ENCODE peak calls at places on chromosomes 12 and 14, in five cellular contexts. One of them, this sample, is unnamed.

GRCh38 chr14:56787530-56787929 is 22.7 kb downstream of the OTX2 start:
- DNase-seq in pancreas: no peak
- DNase-seq in cardiac muscle cell: no peak
- DNase-seq in aorta: no peak
- DNase-seq in astrocyte: no peak
- DNase-seq in this sample: no peak

GRCh38 chr12:45350861-45351260 is 135.0 kb downstream of the ANO6 start:
- DNase-seq in pancreas: no peak
- DNase-seq in cardiac muscle cell: no peak
- DNase-seq in aorta: no peak
- DNase-seq in astrocyte: no peak
- DNase-seq in this sample: no peak

GRCh38 chr14:93114068-93114710 is 1.5 kb downstream of the ITPK1 start:
- DNase-seq in pancreas: no peak
- DNase-seq in cardiac muscle cell: no peak
- DNase-seq in aorta: no peak
- DNase-seq in astrocyte: no peak
- DNase-seq in this sample: no peak

GRCh38 chr14:72665259-72665658 is 228.6 kb downstream of the DPF3 start:
- DNase-seq in pancreas: no peak
- DNase-seq in cardiac muscle cell: peak; percentile 84
- DNase-seq in aorta: no peak
- DNase-seq in astrocyte: peak; percentile 100
- DNase-seq in this sample: no peak

GRCh38 chr12:116736962-116737773 is 701 bp downstream of the SPRING1 start:
- DNase-seq in pancreas: no peak
- DNase-seq in cardiac muscle cell: no peak
- DNase-seq in aorta: peak; percentile 77
- DNase-seq in astrocyte: no peak
- DNase-seq in this sample: no peak

GRCh38 chr14:100691395-100692025 is 35.2 kb upstream of the DLK1 start:
- DNase-seq in pancreas: no peak
- DNase-seq in cardiac muscle cell: no peak
- DNase-seq in aorta: no peak
- DNase-seq in astrocyte: no peak
- DNase-seq in this sample: no peak

GRCh38 chr14:64948612-64949210 is 6.2 kb upstream of the GPX2 start:
- DNase-seq in pancreas: no peak
- DNase-seq in cardiac muscle cell: no peak
- DNase-seq in aorta: no peak
- DNase-seq in astrocyte: no peak
- DNase-seq in this sample: no peak

GRCh38 chr14:95531473-95531872 is 3.4 kb upstream of the GLRX5 start:
- DNase-seq in pancreas: no peak
- DNase-seq in cardiac muscle cell: peak; percentile 62
- DNase-seq in aorta: no peak
- DNase-seq in astrocyte: peak; percentile 82
- DNase-seq in this sample: no peak

GRCh38 chr14:104789752-104790743 is 5.5 kb downstream of the AKT1 start:
- DNase-seq in pancreas: no peak
- DNase-seq in cardiac muscle cell: no peak
- DNase-seq in aorta: no peak
- DNase-seq in astrocyte: no peak
- DNase-seq in this sample: no peak

GRCh38 chr14:23061995-23062394 is 4.7 kb upstream of the CDH24 start:
- DNase-seq in pancreas: peak; percentile 69
- DNase-seq in cardiac muscle cell: peak; percentile 98
- DNase-seq in aorta: peak; percentile 86
- DNase-seq in astrocyte: peak; percentile 90
- DNase-seq in this sample: no peak

GRCh38 chr12:132292328-132293319 is 36.8 kb downstream of the GALNT9 start:
- DNase-seq in pancreas: no peak
- DNase-seq in cardiac muscle cell: no peak
- DNase-seq in aorta: no peak
- DNase-seq in astrocyte: no peak
- DNase-seq in this sample: no peak

GRCh38 chr12:132289356-132290202 is 39.8 kb downstream of the GALNT9 start:
- DNase-seq in pancreas: no peak
- DNase-seq in cardiac muscle cell: no peak
- DNase-seq in aorta: peak; percentile 44
- DNase-seq in astrocyte: no peak
- DNase-seq in this sample: no peak

GRCh38 chr12:132291402-132292175 is 37.8 kb downstream of the GALNT9 start:
- DNase-seq in pancreas: no peak
- DNase-seq in cardiac muscle cell: no peak
- DNase-seq in aorta: no peak
- DNase-seq in astrocyte: no peak
- DNase-seq in this sample: no peak

GRCh38 chr12:132288516-132289188 is 40.7 kb downstream of the GALNT9 start:
- DNase-seq in pancreas: no peak
- DNase-seq in cardiac muscle cell: no peak
- DNase-seq in aorta: peak; percentile 35
- DNase-seq in astrocyte: no peak
- DNase-seq in this sample: no peak

DNA sequence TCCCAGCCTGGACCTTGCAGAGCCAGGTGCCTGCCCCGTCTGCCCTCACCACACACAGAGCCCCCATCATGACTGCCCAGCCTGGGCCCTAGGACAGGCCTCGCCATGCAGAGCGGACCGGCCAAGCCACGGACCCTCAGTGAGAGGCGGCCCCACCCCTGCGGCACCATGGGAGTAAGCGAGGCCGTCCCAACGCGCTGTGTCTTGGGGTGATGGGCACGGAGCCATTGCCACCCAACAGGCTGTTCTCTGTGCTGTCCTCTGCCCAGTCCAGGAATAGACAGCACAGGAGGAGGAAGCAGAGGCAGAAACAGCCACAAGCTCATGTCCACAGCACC is 39.2 kb downstream of the GALNT9 start:
- DNase-seq in pancreas: no peak
- DNase-seq in cardiac muscle cell: no peak
- DNase-seq in aorta: no peak
- DNase-seq in astrocyte: no peak
- DNase-seq in this sample: no peak
- H3K27me3 ChIP-seq in pancreas: no peaks in the 10 kb centered on the region
- H3K27me3 ChIP-seq in cardiac muscle cell: peaks cover 23% of the 10 kb centered on the region
- H3K27me3 ChIP-seq in aorta: no peaks in the 10 kb centered on the region
- H3K27me3 ChIP-seq in astrocyte: no peaks in the 10 kb centered on the region
- H3K27me3 ChIP-seq in this sample: no peaks in the 10 kb centered on the region

GRCh38 chr12:48631071-48631470 is 51.0 kb downstream of the KANSL2 start:
- DNase-seq in pancreas: no peak
- DNase-seq in cardiac muscle cell: no peak
- DNase-seq in aorta: no peak
- DNase-seq in astrocyte: no peak
- DNase-seq in this sample: no peak
- H3K27ac ChIP-seq in pancreas: no peak overlapping the region
- H3K27ac ChIP-seq in cardiac muscle cell: no peak overlapping the region
- H3K27ac ChIP-seq in aorta: no peak overlapping the region
- H3K27ac ChIP-seq in astrocyte: no peak overlapping the region
- H3K27ac ChIP-seq in this sample: no peak overlapping the region

DNA sequence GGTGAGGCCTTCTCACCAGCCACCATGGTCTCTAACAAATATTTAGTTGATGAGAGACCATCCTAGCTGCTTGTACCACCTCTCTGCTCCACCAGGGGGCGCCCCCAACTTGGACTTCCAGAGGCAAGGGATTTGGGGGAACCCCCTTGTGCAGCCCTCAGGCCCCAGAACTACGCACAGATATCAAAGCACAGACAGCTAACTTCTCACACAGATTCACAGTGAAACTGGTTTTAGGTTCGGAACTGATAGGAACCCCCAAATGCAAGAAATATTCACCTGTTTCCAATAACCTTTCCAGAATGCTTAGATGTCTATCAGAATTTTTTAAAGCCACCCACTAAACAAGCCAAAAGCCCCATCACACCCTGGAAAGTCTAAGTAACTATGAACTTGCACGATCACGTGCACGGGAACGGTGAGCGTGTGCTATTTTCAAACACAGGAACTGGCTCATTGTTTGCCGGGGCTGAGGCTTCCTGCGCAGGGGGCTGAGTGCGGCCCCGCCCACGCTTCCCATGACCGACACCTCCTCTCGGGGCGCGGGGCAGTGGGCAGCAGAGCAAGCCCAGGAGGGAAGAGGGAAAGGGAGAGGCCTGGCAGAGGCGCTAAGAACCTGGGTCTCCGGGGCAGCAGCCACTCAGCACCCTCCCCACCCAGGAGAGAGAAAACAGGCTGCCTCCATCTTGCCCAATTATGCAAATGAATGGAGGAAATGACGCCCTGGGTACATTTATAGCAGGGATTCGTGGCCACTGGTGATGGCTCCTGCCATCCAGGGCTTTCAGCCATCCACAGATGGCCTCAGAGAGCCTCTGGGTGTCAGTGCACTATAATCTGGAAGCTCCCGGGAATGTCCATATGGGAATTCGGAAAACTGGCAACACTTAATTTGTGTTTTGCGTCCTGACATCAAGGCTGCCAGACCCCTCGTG is 79.4 kb upstream of the GPR68 start:
- DNase-seq in pancreas: peak; percentile 60
- DNase-seq in cardiac muscle cell: peak; percentile 80
- DNase-seq in aorta: peak; percentile 95
- DNase-seq in astrocyte: peak; percentile 17
- DNase-seq in this sample: peak; percentile 90
- H3K4me1 ChIP-seq in pancreas: no peaks in the 10 kb centered on the region
- H3K4me1 ChIP-seq in cardiac muscle cell: peaks cover 5% of the 10 kb centered on the region
- H3K4me1 ChIP-seq in aorta: no peaks in the 10 kb centered on the region
- H3K4me1 ChIP-seq in astrocyte: no peaks in the 10 kb centered on the region
- H3K4me1 ChIP-seq in this sample: peaks cover 48% of the 10 kb centered on the region

DNA sequence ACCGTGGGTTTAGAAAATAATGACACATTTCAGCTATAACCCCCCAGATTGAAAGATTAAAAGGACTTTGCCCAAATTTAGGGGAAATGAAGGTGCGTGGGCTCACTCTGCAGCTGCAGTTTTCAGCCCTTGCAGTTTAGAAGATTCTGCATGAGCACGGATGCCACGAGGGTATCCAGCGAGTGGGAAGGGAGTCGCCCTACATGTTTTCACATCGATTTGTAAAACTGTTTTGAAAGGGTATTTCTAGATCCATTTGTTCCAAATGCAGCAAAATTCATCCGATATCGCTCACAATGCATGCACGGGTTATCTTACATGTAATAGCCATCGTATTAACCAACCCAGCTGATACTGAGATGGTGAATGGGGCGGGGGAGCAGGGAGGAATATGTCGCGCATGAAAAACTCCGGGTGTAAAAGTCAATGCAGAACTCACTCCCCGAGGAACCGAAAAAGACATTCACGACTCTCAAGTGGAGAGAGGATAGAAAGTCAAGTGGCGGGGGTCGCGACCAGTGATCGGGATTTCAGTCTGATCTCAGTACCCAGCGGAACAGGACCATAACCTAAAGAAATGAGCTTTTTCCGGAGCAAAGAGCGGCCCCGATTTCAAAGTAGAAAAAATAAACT is 4.9 kb upstream of the CCND2 start:
- DNase-seq in pancreas: no peak
- DNase-seq in cardiac muscle cell: no peak
- DNase-seq in aorta: no peak
- DNase-seq in astrocyte: no peak
- DNase-seq in this sample: no peak
- H3K27me3 ChIP-seq in pancreas: no peaks in the 10 kb centered on the region
- H3K27me3 ChIP-seq in cardiac muscle cell: peaks cover 25% of the 10 kb centered on the region
- H3K27me3 ChIP-seq in aorta: no peaks in the 10 kb centered on the region
- H3K27me3 ChIP-seq in astrocyte: peaks cover 61% of the 10 kb centered on the region
- H3K27me3 ChIP-seq in this sample: no peaks in the 10 kb centered on the region

GRCh38 chr14:35045798-35046047 is 349 bp upstream of the FAM177A1 start:
- DNase-seq in pancreas: no peak
- DNase-seq in cardiac muscle cell: no peak
- DNase-seq in aorta: no peak
- DNase-seq in astrocyte: no peak
- DNase-seq in this sample: no peak
- H3K27ac ChIP-seq in pancreas: peak overlapping the region; percentile 98
- H3K27ac ChIP-seq in cardiac muscle cell: peak overlapping the region; percentile 93
- H3K27ac ChIP-seq in aorta: peak overlapping the region; percentile 99
- H3K27ac ChIP-seq in astrocyte: peak overlapping the region; percentile 98
- H3K27ac ChIP-seq in this sample: peak overlapping the region; percentile 99

GRCh38 chr14:49017451-49017850 is 568.7 kb downstream of the RPS29 start:
- DNase-seq in pancreas: no peak
- DNase-seq in cardiac muscle cell: no peak
- DNase-seq in aorta: no peak
- DNase-seq in astrocyte: no peak
- DNase-seq in this sample: no peak
- H3K4me1 ChIP-seq in pancreas: no peaks in the 10 kb centered on the region
- H3K4me1 ChIP-seq in cardiac muscle cell: no peaks in the 10 kb centered on the region
- H3K4me1 ChIP-seq in aorta: no peaks in the 10 kb centered on the region
- H3K4me1 ChIP-seq in astrocyte: no peaks in the 10 kb centered on the region
- H3K4me1 ChIP-seq in this sample: no peaks in the 10 kb centered on the region

GRCh38 chr12:5787828-5788227 is 157.2 kb downstream of the ANO2 start:
- DNase-seq in pancreas: no peak
- DNase-seq in cardiac muscle cell: no peak
- DNase-seq in aorta: no peak
- DNase-seq in astrocyte: no peak
- DNase-seq in this sample: no peak

GRCh38 chr12:5794156-5794555 is 150.9 kb downstream of the ANO2 start:
- DNase-seq in pancreas: peak; percentile 45
- DNase-seq in cardiac muscle cell: no peak
- DNase-seq in aorta: no peak
- DNase-seq in astrocyte: no peak
- DNase-seq in this sample: no peak

GRCh38 chr12:5792350-5792749 is 152.7 kb downstream of the ANO2 start:
- DNase-seq in pancreas: no peak
- DNase-seq in cardiac muscle cell: no peak
- DNase-seq in aorta: no peak
- DNase-seq in astrocyte: peak; percentile 8
- DNase-seq in this sample: no peak

GRCh38 chr12:5785601-5786000 is 159.5 kb downstream of the ANO2 start:
- DNase-seq in pancreas: no peak
- DNase-seq in cardiac muscle cell: no peak
- DNase-seq in aorta: no peak
- DNase-seq in astrocyte: no peak
- DNase-seq in this sample: no peak

GRCh38 chr12:5789469-5789968 is 155.5 kb downstream of the ANO2 start:
- DNase-seq in pancreas: no peak
- DNase-seq in cardiac muscle cell: no peak
- DNase-seq in aorta: no peak
- DNase-seq in astrocyte: peak; percentile 46
- DNase-seq in this sample: no peak
- H3K27me3 ChIP-seq in pancreas: no peaks in the 10 kb centered on the region
- H3K27me3 ChIP-seq in cardiac muscle cell: peaks cover 6% of the 10 kb centered on the region
- H3K27me3 ChIP-seq in aorta: no peaks in the 10 kb centered on the region
- H3K27me3 ChIP-seq in astrocyte: peaks cover 5% of the 10 kb centered on the region
- H3K27me3 ChIP-seq in this sample: no peaks in the 10 kb centered on the region

GRCh38 chr12:121648458-121649028 is 20.9 kb downstream of the MORN3 start:
- DNase-seq in pancreas: no peak
- DNase-seq in cardiac muscle cell: no peak
- DNase-seq in aorta: no peak
- DNase-seq in astrocyte: no peak
- DNase-seq in this sample: no peak
- H3K27ac ChIP-seq in pancreas: no peak overlapping the region
- H3K27ac ChIP-seq in cardiac muscle cell: no peak overlapping the region
- H3K27ac ChIP-seq in aorta: no peak overlapping the region
- H3K27ac ChIP-seq in astrocyte: no peak overlapping the region
- H3K27ac ChIP-seq in this sample: no peak overlapping the region